ENCODE peak calls at places on chromosomes 5 and 9, in five cellular contexts. One of them, this sample, is unnamed.
A peak's percentile ranks its signal among the peaks of the same experiment; 100 is the strongest.

GRCh38 chr5:150085191-150085912 is 1.0 kb downstream of the CSF1R start:
- DNase-seq in non-pigmented ciliary epithelial cell: no peak
- DNase-seq in stimulated activated CD8-positive, alpha-beta memory T cell treated with anti-CD3 and anti-CD28 coated beads, Interleukin-12 subunit alpha, Interleukin-12 subunit beta, amount 100 ng/mL, for 1 hour: no peak
- DNase-seq in NCI-H1092 treated with DMSO at 0.1 percent for 48 hours: no peak
- DNase-seq in glutamatergic neuron: no peak
- DNase-seq in this sample: no peak

GRCh38 chr9:128055222-128056040 is 11.7 kb downstream of the NAIF1 start:
- DNase-seq in non-pigmented ciliary epithelial cell: no peak
- DNase-seq in stimulated activated CD8-positive, alpha-beta memory T cell treated with anti-CD3 and anti-CD28 coated beads, Interleukin-12 subunit alpha, Interleukin-12 subunit beta, amount 100 ng/mL, for 1 hour: no peak
- DNase-seq in NCI-H1092 treated with DMSO at 0.1 percent for 48 hours: no peak
- DNase-seq in glutamatergic neuron: no peak
- DNase-seq in this sample: no peak

GRCh38 chr5:120396186-120396585 is 67.9 kb upstream of the PRR16 start:
- DNase-seq in non-pigmented ciliary epithelial cell: peak; percentile 54
- DNase-seq in stimulated activated CD8-positive, alpha-beta memory T cell treated with anti-CD3 and anti-CD28 coated beads, Interleukin-12 subunit alpha, Interleukin-12 subunit beta, amount 100 ng/mL, for 1 hour: no peak
- DNase-seq in NCI-H1092 treated with DMSO at 0.1 percent for 48 hours: no peak
- DNase-seq in glutamatergic neuron: no peak
- DNase-seq in this sample: peak; percentile 31

GRCh38 chr5:180818275-180818674 is 15.7 kb upstream of the MGAT1 start:
- DNase-seq in non-pigmented ciliary epithelial cell: no peak
- DNase-seq in stimulated activated CD8-positive, alpha-beta memory T cell treated with anti-CD3 and anti-CD28 coated beads, Interleukin-12 subunit alpha, Interleukin-12 subunit beta, amount 100 ng/mL, for 1 hour: no peak
- DNase-seq in NCI-H1092 treated with DMSO at 0.1 percent for 48 hours: no peak
- DNase-seq in glutamatergic neuron: no peak
- DNase-seq in this sample: no peak

GRCh38 chr9:99822596-99823391 is 1.1 kb downstream of the NR4A3 start:
- DNase-seq in non-pigmented ciliary epithelial cell: no peak
- DNase-seq in stimulated activated CD8-positive, alpha-beta memory T cell treated with anti-CD3 and anti-CD28 coated beads, Interleukin-12 subunit alpha, Interleukin-12 subunit beta, amount 100 ng/mL, for 1 hour: no peak
- DNase-seq in NCI-H1092 treated with DMSO at 0.1 percent for 48 hours: peak; percentile 39
- DNase-seq in glutamatergic neuron: peak; percentile 72
- DNase-seq in this sample: peak; percentile 28

GRCh38 chr5:24714757-24715156 is 70.0 kb upstream of the CDH10 start:
- DNase-seq in non-pigmented ciliary epithelial cell: no peak
- DNase-seq in stimulated activated CD8-positive, alpha-beta memory T cell treated with anti-CD3 and anti-CD28 coated beads, Interleukin-12 subunit alpha, Interleukin-12 subunit beta, amount 100 ng/mL, for 1 hour: no peak
- DNase-seq in NCI-H1092 treated with DMSO at 0.1 percent for 48 hours: no peak
- DNase-seq in glutamatergic neuron: no peak
- DNase-seq in this sample: no peak

GRCh38 chr5:81391-82021 is 10.5 kb upstream of the PLEKHG4B start:
- DNase-seq in non-pigmented ciliary epithelial cell: no peak
- DNase-seq in stimulated activated CD8-positive, alpha-beta memory T cell treated with anti-CD3 and anti-CD28 coated beads, Interleukin-12 subunit alpha, Interleukin-12 subunit beta, amount 100 ng/mL, for 1 hour: no peak
- DNase-seq in NCI-H1092 treated with DMSO at 0.1 percent for 48 hours: no peak
- DNase-seq in glutamatergic neuron: peak; percentile 18
- DNase-seq in this sample: no peak

GRCh38 chr5:25128606-25129005 is 483.8 kb upstream of the CDH10 start:
- DNase-seq in non-pigmented ciliary epithelial cell: no peak
- DNase-seq in stimulated activated CD8-positive, alpha-beta memory T cell treated with anti-CD3 and anti-CD28 coated beads, Interleukin-12 subunit alpha, Interleukin-12 subunit beta, amount 100 ng/mL, for 1 hour: no peak
- DNase-seq in NCI-H1092 treated with DMSO at 0.1 percent for 48 hours: no peak
- DNase-seq in glutamatergic neuron: no peak
- DNase-seq in this sample: no peak

GRCh38 chr5:6701500-6701899 is 11.7 kb upstream of the TENT4A start:
- DNase-seq in non-pigmented ciliary epithelial cell: no peak
- DNase-seq in stimulated activated CD8-positive, alpha-beta memory T cell treated with anti-CD3 and anti-CD28 coated beads, Interleukin-12 subunit alpha, Interleukin-12 subunit beta, amount 100 ng/mL, for 1 hour: no peak
- DNase-seq in NCI-H1092 treated with DMSO at 0.1 percent for 48 hours: no peak
- DNase-seq in glutamatergic neuron: no peak
- DNase-seq in this sample: no peak

GRCh38 chr5:178227138-178227659 is 5.4 kb downstream of the PHYKPL start:
- DNase-seq in non-pigmented ciliary epithelial cell: peak; percentile 67
- DNase-seq in stimulated activated CD8-positive, alpha-beta memory T cell treated with anti-CD3 and anti-CD28 coated beads, Interleukin-12 subunit alpha, Interleukin-12 subunit beta, amount 100 ng/mL, for 1 hour: no peak
- DNase-seq in NCI-H1092 treated with DMSO at 0.1 percent for 48 hours: no peak
- DNase-seq in glutamatergic neuron: no peak
- DNase-seq in this sample: no peak

GRCh38 chr5:76074487-76074886 is 8.7 kb upstream of the SV2C start:
- DNase-seq in non-pigmented ciliary epithelial cell: no peak
- DNase-seq in stimulated activated CD8-positive, alpha-beta memory T cell treated with anti-CD3 and anti-CD28 coated beads, Interleukin-12 subunit alpha, Interleukin-12 subunit beta, amount 100 ng/mL, for 1 hour: no peak
- DNase-seq in NCI-H1092 treated with DMSO at 0.1 percent for 48 hours: no peak
- DNase-seq in glutamatergic neuron: peak; percentile 47
- DNase-seq in this sample: no peak

GRCh38 chr5:109844695-109845094 is 155.0 kb downstream of the MAN2A1 start:
- DNase-seq in non-pigmented ciliary epithelial cell: peak; percentile 71
- DNase-seq in stimulated activated CD8-positive, alpha-beta memory T cell treated with anti-CD3 and anti-CD28 coated beads, Interleukin-12 subunit alpha, Interleukin-12 subunit beta, amount 100 ng/mL, for 1 hour: no peak
- DNase-seq in NCI-H1092 treated with DMSO at 0.1 percent for 48 hours: no peak
- DNase-seq in glutamatergic neuron: no peak
- DNase-seq in this sample: no peak

GRCh38 chr9:120946259-120946658 is 19.7 kb upstream of the TRAF1 start:
- DNase-seq in non-pigmented ciliary epithelial cell: no peak
- DNase-seq in stimulated activated CD8-positive, alpha-beta memory T cell treated with anti-CD3 and anti-CD28 coated beads, Interleukin-12 subunit alpha, Interleukin-12 subunit beta, amount 100 ng/mL, for 1 hour: no peak
- DNase-seq in NCI-H1092 treated with DMSO at 0.1 percent for 48 hours: no peak
- DNase-seq in glutamatergic neuron: no peak
- DNase-seq in this sample: no peak

GRCh38 chr5:106121972-106122605 is 1548.6 kb downstream of the EFNA5 start:
- DNase-seq in non-pigmented ciliary epithelial cell: no peak
- DNase-seq in stimulated activated CD8-positive, alpha-beta memory T cell treated with anti-CD3 and anti-CD28 coated beads, Interleukin-12 subunit alpha, Interleukin-12 subunit beta, amount 100 ng/mL, for 1 hour: no peak
- DNase-seq in NCI-H1092 treated with DMSO at 0.1 percent for 48 hours: no peak
- DNase-seq in glutamatergic neuron: peak; percentile 64
- DNase-seq in this sample: no peak

GRCh38 chr5:165201364-165202143 is 1696.1 kb downstream of the MAT2B start:
- DNase-seq in non-pigmented ciliary epithelial cell: no peak
- DNase-seq in stimulated activated CD8-positive, alpha-beta memory T cell treated with anti-CD3 and anti-CD28 coated beads, Interleukin-12 subunit alpha, Interleukin-12 subunit beta, amount 100 ng/mL, for 1 hour: no peak
- DNase-seq in NCI-H1092 treated with DMSO at 0.1 percent for 48 hours: no peak
- DNase-seq in glutamatergic neuron: no peak
- DNase-seq in this sample: peak; percentile 39

GRCh38 chr5:173736923-173737412 is 120.5 kb upstream of the BOD1 start:
- DNase-seq in non-pigmented ciliary epithelial cell: no peak
- DNase-seq in stimulated activated CD8-positive, alpha-beta memory T cell treated with anti-CD3 and anti-CD28 coated beads, Interleukin-12 subunit alpha, Interleukin-12 subunit beta, amount 100 ng/mL, for 1 hour: no peak
- DNase-seq in NCI-H1092 treated with DMSO at 0.1 percent for 48 hours: no peak
- DNase-seq in glutamatergic neuron: no peak
- DNase-seq in this sample: no peak

GRCh38 chr5:136420168-136420916 is 55.0 kb upstream of the TRPC7 start:
- DNase-seq in non-pigmented ciliary epithelial cell: no peak
- DNase-seq in stimulated activated CD8-positive, alpha-beta memory T cell treated with anti-CD3 and anti-CD28 coated beads, Interleukin-12 subunit alpha, Interleukin-12 subunit beta, amount 100 ng/mL, for 1 hour: no peak
- DNase-seq in NCI-H1092 treated with DMSO at 0.1 percent for 48 hours: peak; percentile 92
- DNase-seq in glutamatergic neuron: no peak
- DNase-seq in this sample: no peak

GRCh38 chr5:95794070-95794516 is 28.4 kb downstream of the GLRX start:
- DNase-seq in non-pigmented ciliary epithelial cell: no peak
- DNase-seq in stimulated activated CD8-positive, alpha-beta memory T cell treated with anti-CD3 and anti-CD28 coated beads, Interleukin-12 subunit alpha, Interleukin-12 subunit beta, amount 100 ng/mL, for 1 hour: no peak
- DNase-seq in NCI-H1092 treated with DMSO at 0.1 percent for 48 hours: no peak
- DNase-seq in glutamatergic neuron: no peak
- DNase-seq in this sample: no peak

GRCh38 chr5:37771731-37772130 is 68.1 kb downstream of the GDNF start:
- DNase-seq in non-pigmented ciliary epithelial cell: peak; percentile 99
- DNase-seq in stimulated activated CD8-positive, alpha-beta memory T cell treated with anti-CD3 and anti-CD28 coated beads, Interleukin-12 subunit alpha, Interleukin-12 subunit beta, amount 100 ng/mL, for 1 hour: no peak
- DNase-seq in NCI-H1092 treated with DMSO at 0.1 percent for 48 hours: no peak
- DNase-seq in glutamatergic neuron: no peak
- DNase-seq in this sample: peak; percentile 100

GRCh38 chr5:68333649-68334549 is 118.3 kb downstream of the PIK3R1 start:
- DNase-seq in non-pigmented ciliary epithelial cell: no peak
- DNase-seq in stimulated activated CD8-positive, alpha-beta memory T cell treated with anti-CD3 and anti-CD28 coated beads, Interleukin-12 subunit alpha, Interleukin-12 subunit beta, amount 100 ng/mL, for 1 hour: no peak
- DNase-seq in NCI-H1092 treated with DMSO at 0.1 percent for 48 hours: no peak
- DNase-seq in glutamatergic neuron: no peak
- DNase-seq in this sample: peak; percentile 93

GRCh38 chr5:179475211-179475840 is 75.0 kb upstream of the RUFY1 start:
- DNase-seq in non-pigmented ciliary epithelial cell: no peak
- DNase-seq in stimulated activated CD8-positive, alpha-beta memory T cell treated with anti-CD3 and anti-CD28 coated beads, Interleukin-12 subunit alpha, Interleukin-12 subunit beta, amount 100 ng/mL, for 1 hour: no peak
- DNase-seq in NCI-H1092 treated with DMSO at 0.1 percent for 48 hours: peak; percentile 12
- DNase-seq in glutamatergic neuron: no peak
- DNase-seq in this sample: no peak

GRCh38 chr5:76789991-76790571 is 28.7 kb upstream of the F2RL1 start:
- DNase-seq in non-pigmented ciliary epithelial cell: no peak
- DNase-seq in stimulated activated CD8-positive, alpha-beta memory T cell treated with anti-CD3 and anti-CD28 coated beads, Interleukin-12 subunit alpha, Interleukin-12 subunit beta, amount 100 ng/mL, for 1 hour: no peak
- DNase-seq in NCI-H1092 treated with DMSO at 0.1 percent for 48 hours: no peak
- DNase-seq in glutamatergic neuron: no peak
- DNase-seq in this sample: no peak

GRCh38 chr5:171571663-171572062 is 152.2 kb downstream of the FGF18 start:
- DNase-seq in non-pigmented ciliary epithelial cell: peak; percentile 34
- DNase-seq in stimulated activated CD8-positive, alpha-beta memory T cell treated with anti-CD3 and anti-CD28 coated beads, Interleukin-12 subunit alpha, Interleukin-12 subunit beta, amount 100 ng/mL, for 1 hour: no peak
- DNase-seq in NCI-H1092 treated with DMSO at 0.1 percent for 48 hours: no peak
- DNase-seq in glutamatergic neuron: no peak
- DNase-seq in this sample: peak; percentile 49

GRCh38 chr5:120062515-120062917 is 401.6 kb upstream of the PRR16 start:
- DNase-seq in non-pigmented ciliary epithelial cell: peak; percentile 32
- DNase-seq in stimulated activated CD8-positive, alpha-beta memory T cell treated with anti-CD3 and anti-CD28 coated beads, Interleukin-12 subunit alpha, Interleukin-12 subunit beta, amount 100 ng/mL, for 1 hour: no peak
- DNase-seq in NCI-H1092 treated with DMSO at 0.1 percent for 48 hours: no peak
- DNase-seq in glutamatergic neuron: no peak
- DNase-seq in this sample: no peak

GRCh38 chr5:53425598-53426516 is 54.6 kb upstream of the FST start:
- DNase-seq in non-pigmented ciliary epithelial cell: no peak
- DNase-seq in stimulated activated CD8-positive, alpha-beta memory T cell treated with anti-CD3 and anti-CD28 coated beads, Interleukin-12 subunit alpha, Interleukin-12 subunit beta, amount 100 ng/mL, for 1 hour: no peak
- DNase-seq in NCI-H1092 treated with DMSO at 0.1 percent for 48 hours: peak; percentile 45
- DNase-seq in glutamatergic neuron: peak; percentile 63
- DNase-seq in this sample: no peak

GRCh38 chr5:167939686-167940085 is 351.8 kb upstream of the WWC1 start:
- DNase-seq in non-pigmented ciliary epithelial cell: no peak
- DNase-seq in stimulated activated CD8-positive, alpha-beta memory T cell treated with anti-CD3 and anti-CD28 coated beads, Interleukin-12 subunit alpha, Interleukin-12 subunit beta, amount 100 ng/mL, for 1 hour: no peak
- DNase-seq in NCI-H1092 treated with DMSO at 0.1 percent for 48 hours: no peak
- DNase-seq in glutamatergic neuron: no peak
- DNase-seq in this sample: peak; percentile 84

GRCh38 chr5:179234563-179235135 is 110.6 kb downstream of the ADAMTS2 start:
- DNase-seq in non-pigmented ciliary epithelial cell: no peak
- DNase-seq in stimulated activated CD8-positive, alpha-beta memory T cell treated with anti-CD3 and anti-CD28 coated beads, Interleukin-12 subunit alpha, Interleukin-12 subunit beta, amount 100 ng/mL, for 1 hour: no peak
- DNase-seq in NCI-H1092 treated with DMSO at 0.1 percent for 48 hours: no peak
- DNase-seq in glutamatergic neuron: no peak
- DNase-seq in this sample: no peak

GRCh38 chr5:1507961-1508678 is 15.6 kb downstream of the LPCAT1 start:
- DNase-seq in non-pigmented ciliary epithelial cell: no peak
- DNase-seq in stimulated activated CD8-positive, alpha-beta memory T cell treated with anti-CD3 and anti-CD28 coated beads, Interleukin-12 subunit alpha, Interleukin-12 subunit beta, amount 100 ng/mL, for 1 hour: no peak
- DNase-seq in NCI-H1092 treated with DMSO at 0.1 percent for 48 hours: no peak
- DNase-seq in glutamatergic neuron: peak; percentile 10
- DNase-seq in this sample: no peak

GRCh38 chr5:116130471-116130870 is 45.6 kb downstream of the COMMD10 start:
- DNase-seq in non-pigmented ciliary epithelial cell: peak; percentile 56
- DNase-seq in stimulated activated CD8-positive, alpha-beta memory T cell treated with anti-CD3 and anti-CD28 coated beads, Interleukin-12 subunit alpha, Interleukin-12 subunit beta, amount 100 ng/mL, for 1 hour: no peak
- DNase-seq in NCI-H1092 treated with DMSO at 0.1 percent for 48 hours: no peak
- DNase-seq in glutamatergic neuron: no peak
- DNase-seq in this sample: peak; percentile 50

GRCh38 chr9:15155826-15156225 is 151.2 kb downstream of the TTC39B start:
- DNase-seq in non-pigmented ciliary epithelial cell: no peak
- DNase-seq in stimulated activated CD8-positive, alpha-beta memory T cell treated with anti-CD3 and anti-CD28 coated beads, Interleukin-12 subunit alpha, Interleukin-12 subunit beta, amount 100 ng/mL, for 1 hour: no peak
- DNase-seq in NCI-H1092 treated with DMSO at 0.1 percent for 48 hours: no peak
- DNase-seq in glutamatergic neuron: no peak
- DNase-seq in this sample: no peak

GRCh38 chr5:44225231-44226160 is 163.7 kb downstream of the FGF10 start:
- DNase-seq in non-pigmented ciliary epithelial cell: no peak
- DNase-seq in stimulated activated CD8-positive, alpha-beta memory T cell treated with anti-CD3 and anti-CD28 coated beads, Interleukin-12 subunit alpha, Interleukin-12 subunit beta, amount 100 ng/mL, for 1 hour: no peak
- DNase-seq in NCI-H1092 treated with DMSO at 0.1 percent for 48 hours: no peak
- DNase-seq in glutamatergic neuron: no peak
- DNase-seq in this sample: no peak

GRCh38 chr9:87890866-87891265 is 8.2 kb downstream of the SPATA31E1 start:
- DNase-seq in non-pigmented ciliary epithelial cell: no peak
- DNase-seq in stimulated activated CD8-positive, alpha-beta memory T cell treated with anti-CD3 and anti-CD28 coated beads, Interleukin-12 subunit alpha, Interleukin-12 subunit beta, amount 100 ng/mL, for 1 hour: no peak
- DNase-seq in NCI-H1092 treated with DMSO at 0.1 percent for 48 hours: no peak
- DNase-seq in glutamatergic neuron: no peak
- DNase-seq in this sample: no peak

GRCh38 chr5:1167728-1168709 is 33.4 kb upstream of the SLC6A19 start:
- DNase-seq in non-pigmented ciliary epithelial cell: peak; percentile 19
- DNase-seq in stimulated activated CD8-positive, alpha-beta memory T cell treated with anti-CD3 and anti-CD28 coated beads, Interleukin-12 subunit alpha, Interleukin-12 subunit beta, amount 100 ng/mL, for 1 hour: peak; percentile 55
- DNase-seq in NCI-H1092 treated with DMSO at 0.1 percent for 48 hours: peak; percentile 72
- DNase-seq in glutamatergic neuron: peak; percentile 78
- DNase-seq in this sample: peak; percentile 49

This sample was measured in HS-5.